ENCODE peak calls at places on chromosomes 12 and 14, in eight cellular contexts. C, J, Y, N, P, R, T and B are unnamed samples.

GRCh38 chr14:102930138-102930752 is 7.8 kb downstream of the AMN start:
- DNase-seq in C (peak; percentile 12), J (no peak), Y (no peak), N (no peak), P (no peak), R (no peak), T (no peak), B (peak; percentile 67)

GRCh38 chr14:33848706-33849454 is 102.0 kb downstream of the EGLN3 start:
- DNase-seq in C (peak; percentile 57), J (peak; percentile 56), Y (peak; percentile 51), N (peak; percentile 43), P (peak; percentile 37), R (no peak), T (peak; percentile 61), B (peak; percentile 95)

GRCh38 chr12:69649529-69649928 is 38.8 kb upstream of the LRRC10 start:
- DNase-seq in C (no peak), J (no peak), Y (no peak), N (no peak), P (no peak), R (no peak), T (peak; percentile 6), B (no peak)

GRCh38 chr14:103308717-103309616 is 25.1 kb upstream of the EIF5 start:
- DNase-seq in C (no peak), J (no peak), Y (no peak), N (no peak), P (no peak), R (no peak), T (no peak), B (no peak)

GRCh38 chr12:22935090-22935489 is 310.1 kb downstream of the ETNK1 start:
- DNase-seq in C (peak; percentile 23), J (no peak), Y (no peak), N (no peak), P (no peak), R (no peak), T (no peak), B (no peak)

GRCh38 chr12:102883204-102883799 is 33.7 kb downstream of the PAH start:
- DNase-seq in C (peak; percentile 49), J (peak; percentile 23), Y (peak; percentile 56), N (peak; percentile 38), P (peak; percentile 5), R (no peak), T (peak; percentile 35), B (peak; percentile 80)

GRCh38 chr14:101125719-101126375 is 222.3 kb upstream of the RTL1 start:
- DNase-seq in C (no peak), J (no peak), Y (no peak), N (no peak), P (no peak), R (peak; percentile 38), T (no peak), B (no peak)

GRCh38 chr14:52563120-52563519 is 10.5 kb downstream of the GPR137C start:
- DNase-seq in C (peak; percentile 72), J (peak; percentile 4), Y (no peak), N (no peak), P (peak; percentile 53), R (no peak), T (no peak), B (no peak)

GRCh38 chr12:132300789-132301722 is 28.3 kb downstream of the GALNT9 start:
- DNase-seq in C (no peak), J (no peak), Y (no peak), N (no peak), P (no peak), R (no peak), T (no peak), B (peak; percentile 17)

GRCh38 chr12:46430340-46430948 is 57.9 kb upstream of the SLC38A2 start:
- DNase-seq in C (peak; percentile 86), J (peak; percentile 98), Y (peak; percentile 74), N (no peak), P (peak; percentile 91), R (no peak), T (peak; percentile 90), B (peak; percentile 53)

GRCh38 chr14:90830931-90831701 is 14.9 kb upstream of the TTC7B start:
- DNase-seq in C (no peak), J (no peak), Y (no peak), N (no peak), P (no peak), R (no peak), T (no peak), B (no peak)

GRCh38 chr12:98007963-98008362 is 507.4 kb upstream of the TMPO start:
- DNase-seq in C (no peak), J (no peak), Y (no peak), N (no peak), P (no peak), R (no peak), T (no peak), B (no peak)

GRCh38 chr14:56172571-56172971 is 54.4 kb downstream of the PELI2 start:
- DNase-seq in C (peak; percentile 86), J (no peak), Y (no peak), N (no peak), P (peak; percentile 88), R (no peak), T (peak; percentile 67), B (no peak)

GRCh38 chr14:61891251-61891650 is 129.0 kb downstream of the SNAPC1 start:
- DNase-seq in C (peak; percentile 41), J (no peak), Y (no peak), N (no peak), P (peak; percentile 2), R (no peak), T (peak; percentile 2), B (no peak)

GRCh38 chr12:58725400-58726105 is 194.8 kb downstream of the LRIG3 start:
- DNase-seq in C (no peak), J (no peak), Y (no peak), N (no peak), P (no peak), R (no peak), T (no peak), B (no peak)

GRCh38 chr12:116694653-116695463 is 43.0 kb downstream of the SPRING1 start:
- DNase-seq in C (no peak), J (no peak), Y (no peak), N (no peak), P (no peak), R (no peak), T (no peak), B (no peak)

GRCh38 chr12:56366948-56367347 is 4.3 kb upstream of the APOF start:
- DNase-seq in C (no peak), J (no peak), Y (no peak), N (no peak), P (no peak), R (no peak), T (no peak), B (no peak)

GRCh38 chr12:49891012-49891411 is 12.7 kb downstream of the FAIM2 start:
- DNase-seq in C (no peak), J (no peak), Y (no peak), N (no peak), P (no peak), R (no peak), T (no peak), B (no peak)

GRCh38 chr14:94598506-94598815 is 13.7 kb upstream of the SERPINA3 start:
- DNase-seq in C (no peak), J (no peak), Y (no peak), N (no peak), P (no peak), R (no peak), T (no peak), B (peak; percentile 38)

GRCh38 chr12:53927220-53928029 is 11.2 kb upstream of the HOXC13 start:
- DNase-seq in C (no peak), J (no peak), Y (no peak), N (no peak), P (no peak), R (no peak), T (no peak), B (no peak)

GRCh38 chr12:16359512-16360491 is 12.4 kb downstream of the MGST1 start:
- DNase-seq in C (peak; percentile 61), J (peak; percentile 26), Y (peak; percentile 41), N (peak; percentile 33), P (peak; percentile 67), R (no peak), T (peak; percentile 71), B (peak; percentile 50)

GRCh38 chr12:104998423-104999346 is 12.6 kb downstream of the NOPCHAP1 start:
- DNase-seq in C (no peak), J (no peak), Y (no peak), N (no peak), P (no peak), R (no peak), T (no peak), B (no peak)

GRCh38 chr14:100018482-100018881 is 46.7 kb upstream of the EVL start:
- DNase-seq in C (no peak), J (no peak), Y (no peak), N (no peak), P (no peak), R (no peak), T (no peak), B (no peak)

GRCh38 chr12:131788070-131788469 is 40.1 kb upstream of the MMP17 start:
- DNase-seq in C (no peak), J (no peak), Y (no peak), N (no peak), P (no peak), R (no peak), T (no peak), B (no peak)

GRCh38 chr12:121138284-121138683 is 5.6 kb downstream of the P2RX7 start:
- DNase-seq in C (no peak), J (no peak), Y (no peak), N (no peak), P (no peak), R (no peak), T (no peak), B (no peak)

GRCh38 chr14:53399057-53399456 is 245.9 kb upstream of the DDHD1 start:
- DNase-seq in C (peak; percentile 80), J (no peak), Y (peak; percentile 35), N (no peak), P (peak; percentile 34), R (no peak), T (peak; percentile 44), B (peak; percentile 26)

GRCh38 chr12:75207338-75208083 is 2.1 kb downstream of the KCNC2 start:
- DNase-seq in C (no peak), J (no peak), Y (no peak), N (no peak), P (no peak), R (no peak), T (no peak), B (peak; percentile 53)

GRCh38 chr14:23000860-23001259 is 9.1 kb downstream of the C14orf93 start:
- DNase-seq in C (no peak), J (no peak), Y (no peak), N (no peak), P (no peak), R (no peak), T (no peak), B (no peak)

GRCh38 chr12:127008758-127009403 is 1258.1 kb upstream of the TMEM132C start:
- DNase-seq in C (no peak), J (no peak), Y (no peak), N (no peak), P (no peak), R (no peak), T (no peak), B (no peak)

GRCh38 chr14:24071144-24071697 is at the start of gene CPNE6:
- DNase-seq in C (no peak), J (no peak), Y (no peak), N (no peak), P (no peak), R (no peak), T (no peak), B (no peak)

GRCh38 chr12:32482226-32482625 is 82.9 kb downstream of the FGD4 start:
- DNase-seq in C (no peak), J (no peak), Y (no peak), N (no peak), P (no peak), R (no peak), T (peak; percentile 66), B (no peak)

GRCh38 chr12:67457799-67458680 is 188.9 kb downstream of the CAND1 start:
- DNase-seq in C (peak; percentile 35), J (no peak), Y (no peak), N (no peak), P (peak; percentile 67), R (no peak), T (peak; percentile 40), B (no peak)

GRCh38 chr14:97311411-97311810 is 514.2 kb downstream of the VRK1 start:
- DNase-seq in C (no peak), J (no peak), Y (no peak), N (no peak), P (no peak), R (no peak), T (no peak), B (no peak)

GRCh38 chr14:74425525-74426201 is 347 bp downstream of the SYNDIG1L start:
- DNase-seq in C (peak; percentile 46), J (no peak), Y (peak; percentile 55), N (peak; percentile 66), P (no peak), R (no peak), T (peak; percentile 14), B (peak; percentile 82)